ENCODE peak calls at places on chromosomes 16 and 17, in ten cellular contexts. L is GOT3; J is left kidney; F is stromal cell of bone marrow; E is WTC11; T is AG08395; S is NCI-H1105; A is H7; Z is putamen; K is stimulated activated CD4-positive, alpha-beta T cell treated with anti-CD3 and anti-CD28 coated beads, Interleukin-2, amount 100 ng/mL, for 24 hours. Q is an unnamed sample.

GRCh38 chr16:83947642-83948234 is 5.3 kb upstream of the OSGIN1 start:
- DNase-seq in L (no peak), J (no peak), F (no peak), E (no peak), T (no peak), S (no peak), A (peak), Z (no peak), K (no peak), Q (no peak)

GRCh38 chr16:73015612-73016487 is 32.1 kb downstream of the ZFHX3 start:
- DNase-seq in L (no peak), J (no peak), F (no peak), E (no peak), T (no peak), S (no peak), A (no peak), Z (no peak), K (no peak), Q (no peak)

GRCh38 chr17:38730526-38731379 is 612 bp downstream of the CISD3 start:
- DNase-seq in L (no peak), J (peak), F (no peak), E (peak), T (peak), S (peak), A (peak), Z (no peak), K (peak), Q (no peak)

GRCh38 chr17:76278952-76279741 is 14.0 kb downstream of the UBALD2 start:
- DNase-seq in L (peak), J (peak), F (peak), E (peak), T (peak), S (peak), A (peak), Z (peak), K (peak), Q (peak)

GRCh38 chr17:59506907-59507726 is 58.3 kb upstream of the DHX40 start:
- DNase-seq in L (no peak), J (no peak), F (peak), E (no peak), T (peak), S (no peak), A (no peak), Z (no peak), K (no peak), Q (no peak)

GRCh38 chr16:55145771-55146603 is 178.0 kb upstream of the IRX6 start:
- DNase-seq in L (no peak), J (no peak), F (no peak), E (no peak), T (no peak), S (no peak), A (no peak), Z (no peak), K (no peak), Q (no peak)

GRCh38 chr17:18217412-18218015 is 7.9 kb upstream of the LLGL1 start:
- DNase-seq in L (peak), J (peak), F (no peak), E (peak), T (peak), S (peak), A (peak), Z (no peak), K (peak), Q (peak)

GRCh38 chr16:30472328-30472942 is at the start of gene ITGAL:
- DNase-seq in L (no peak), J (no peak), F (no peak), E (no peak), T (no peak), S (no peak), A (peak), Z (peak), K (peak), Q (peak)

GRCh38 chr16:22757202-22757601 is 56.8 kb upstream of the HS3ST2 start:
- DNase-seq in L (no peak), J (no peak), F (no peak), E (no peak), T (no peak), S (no peak), A (no peak), Z (no peak), K (no peak), Q (no peak)